ENCODE peak calls at places on chromosomes 4 and X, in five cellular contexts. O is testis, E is uterus, A is pancreas, I is IMR-90. P is an unnamed sample. For H3K4me1 and H3K36me3, the result is how much of the 10 kb centered on the place peaks cover.

GRCh38 chrX:23694606-23695005 is 27.3 kb downstream of the PRDX4 start:
- DNase-seq in O (peak), E (peak), A (no peak), I (peak), P (peak)

GRCh38 chrX:107632291-107632690 is 4.0 kb downstream of the PRPS1 start:
- DNase-seq in O (no peak), E (no peak), A (no peak), I (no peak), P (peak)

GRCh38 chrX:68139791-68140190 is 293.5 kb downstream of the OPHN1 start:
- DNase-seq in O (no peak), E (no peak), A (no peak), I (peak), P (no peak)

GRCh38 chrX:124518888-124519287 is 172.5 kb downstream of the SH2D1A start:
- DNase-seq in O (no peak), E (no peak), A (no peak), I (peak), P (no peak)

GRCh38 chrX:55841962-55842752 is 124.6 kb downstream of the RRAGB start:
- DNase-seq in O (no peak), E (no peak), A (no peak), I (no peak), P (no peak)

GRCh38 chrX:120453985-120454384 is 15.1 kb downstream of the LAMP2 start:
- DNase-seq in O (no peak), E (no peak), A (no peak), I (no peak), P (no peak)

GRCh38 chrX:9164086-9164485 is 130.2 kb upstream of the FAM9B start:
- DNase-seq in O (no peak), E (no peak), A (no peak), I (peak), P (no peak)

GRCh38 chr4:3793545-3793944 is 27.4 kb downstream of the ADRA2C start:
- DNase-seq in O (no peak), E (no peak), A (peak), I (no peak), P (no peak)

GRCh38 chr4:3412257-3413020 is 29.3 kb upstream of the HGFAC start:
- DNase-seq in O (no peak), E (no peak), A (no peak), I (no peak), P (no peak)

GRCh38 chrX:130245441-130245840 is 23.3 kb downstream of the ZNF280C start:
- DNase-seq in O (no peak), E (no peak), A (no peak), I (peak), P (no peak)

GRCh38 chr4:99710681-99711345 is 53.2 kb upstream of the C4orf54 start:
- DNase-seq in O (no peak), E (no peak), A (no peak), I (peak), P (no peak)

GRCh38 chr4:73486497-73486896 is 5.0 kb downstream of the AFM start:
- DNase-seq in O (no peak), E (no peak), A (no peak), I (no peak), P (no peak)

GRCh38 chr4:162920649-162921048 is 246.0 kb downstream of the NAF1 start:
- DNase-seq in O (no peak), E (no peak), A (no peak), I (no peak), P (no peak)

GRCh38 chr4:158912390-158913175 is 143.8 kb downstream of the FNIP2 start:
- DNase-seq in O (no peak), E (no peak), A (no peak), I (peak), P (no peak)

GRCh38 chr4:97892596-97893266 is 250.5 kb downstream of the STPG2 start:
- DNase-seq in O (no peak), E (no peak), A (no peak), I (no peak), P (peak)

DNA sequence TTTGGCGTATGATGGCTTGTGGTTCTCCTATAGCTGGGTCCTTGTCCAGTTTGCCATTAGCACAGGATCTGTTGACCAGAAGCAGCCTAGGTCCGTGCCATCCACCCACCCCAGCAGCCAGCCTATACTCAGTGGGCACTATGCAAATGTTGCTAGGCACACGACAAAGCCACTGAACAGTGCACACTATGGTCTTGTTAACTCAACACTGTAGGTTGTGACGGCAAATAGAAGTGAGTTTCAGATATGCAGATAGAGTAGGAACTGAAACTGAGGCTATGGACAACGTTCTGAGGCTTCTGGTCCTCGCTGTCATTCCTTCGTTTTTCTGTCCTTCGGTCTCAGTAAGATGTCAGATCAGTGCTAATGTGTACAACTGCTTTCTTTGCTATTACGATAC is 541.3 kb upstream of the TENM3 start:
- DNase-seq in O (no peak), E (no peak), A (no peak), I (no peak), P (no peak)
- H3K27ac ChIP-seq in O (no peak), E (no peak), A (no peak), I (no peak), P (no peak)

DNA sequence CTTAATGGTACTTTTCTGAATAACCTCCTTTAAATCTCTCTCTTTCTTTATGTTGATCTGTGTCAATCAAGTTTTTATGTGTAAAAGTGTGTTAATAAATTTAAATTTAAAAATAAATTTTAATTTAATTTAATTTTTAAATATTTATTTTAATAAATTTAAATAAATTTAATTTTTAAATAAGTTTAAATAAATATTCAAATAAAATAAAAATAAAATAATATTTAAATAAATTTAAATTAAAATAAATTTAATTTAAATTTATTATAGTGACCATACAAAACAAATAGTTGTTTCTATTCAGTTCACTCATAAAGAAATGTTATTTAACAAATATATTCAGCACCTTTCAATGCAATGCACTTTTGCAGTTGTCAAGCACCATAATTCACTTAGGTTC is 146.9 kb downstream of the GRID2 start:
- DNase-seq in O (no peak), E (no peak), A (no peak), I (no peak), P (no peak)
- H3K4me1 ChIP-seq in O (under half), E (under half), A (under half), I (under half), P (under half)

GRCh38 chr4:15636818-15637217 is 18.3 kb downstream of the FBXL5 start:
- DNase-seq in O (no peak), E (no peak), A (no peak), I (no peak), P (no peak)
- H3K36me3 ChIP-seq in O (under half), E (under half), A (under half), I (under half), P (half or more)

GRCh38 chr4:70994387-70995099 is 1.1 kb downstream of the DCK start:
- DNase-seq in O (no peak), E (no peak), A (no peak), I (no peak), P (no peak)

GRCh38 chr4:70993181-70994068 is at the start of gene DCK:
- DNase-seq in O (peak), E (peak), A (peak), I (peak), P (peak)

GRCh38 chr4:70994069-70994366 is 569 bp downstream of the DCK start:
- DNase-seq in O (no peak), E (no peak), A (no peak), I (no peak), P (peak)

GRCh38 chr4:70991596-70991995 is 1.9 kb upstream of the DCK start:
- DNase-seq in O (no peak), E (no peak), A (no peak), I (no peak), P (no peak)

DNA sequence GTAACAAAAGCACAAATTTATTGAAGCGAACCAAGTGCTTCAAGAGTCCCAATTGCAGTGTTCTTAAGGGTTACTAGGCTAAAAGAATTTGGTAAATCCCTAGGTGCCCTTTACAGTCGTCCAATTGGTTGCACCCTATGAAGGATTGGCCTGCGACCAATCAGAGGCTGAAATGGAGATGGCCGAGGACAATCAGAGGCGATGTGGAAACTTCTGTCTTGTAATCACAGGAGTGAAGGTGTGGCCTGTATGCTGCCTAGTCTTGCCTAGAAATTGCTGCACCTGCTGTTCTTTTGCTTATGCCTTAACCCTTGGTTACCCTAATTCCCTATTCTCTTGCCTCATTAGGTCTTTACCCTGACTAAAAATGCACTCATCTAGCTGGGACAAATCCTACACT is 1.1 kb upstream of the DCK start:
- DNase-seq in O (no peak), E (no peak), A (no peak), I (no peak), P (peak)
- H3K27ac ChIP-seq in O (no peak), E (peak), A (peak), I (no peak), P (no peak)

GRCh38 chr4:78612398-78613005 is 60.9 kb downstream of the ANXA3 start:
- DNase-seq in O (peak), E (no peak), A (no peak), I (peak), P (peak)

GRCh38 chr4:78616046-78616498 is 64.5 kb downstream of the ANXA3 start:
- DNase-seq in O (no peak), E (no peak), A (no peak), I (peak), P (no peak)

GRCh38 chr4:78610546-78611214 is 59.1 kb downstream of the ANXA3 start:
- DNase-seq in O (no peak), E (no peak), A (no peak), I (peak), P (no peak)

GRCh38 chr4:78611215-78611558 is 59.6 kb downstream of the ANXA3 start:
- DNase-seq in O (no peak), E (no peak), A (no peak), I (no peak), P (no peak)

DNA sequence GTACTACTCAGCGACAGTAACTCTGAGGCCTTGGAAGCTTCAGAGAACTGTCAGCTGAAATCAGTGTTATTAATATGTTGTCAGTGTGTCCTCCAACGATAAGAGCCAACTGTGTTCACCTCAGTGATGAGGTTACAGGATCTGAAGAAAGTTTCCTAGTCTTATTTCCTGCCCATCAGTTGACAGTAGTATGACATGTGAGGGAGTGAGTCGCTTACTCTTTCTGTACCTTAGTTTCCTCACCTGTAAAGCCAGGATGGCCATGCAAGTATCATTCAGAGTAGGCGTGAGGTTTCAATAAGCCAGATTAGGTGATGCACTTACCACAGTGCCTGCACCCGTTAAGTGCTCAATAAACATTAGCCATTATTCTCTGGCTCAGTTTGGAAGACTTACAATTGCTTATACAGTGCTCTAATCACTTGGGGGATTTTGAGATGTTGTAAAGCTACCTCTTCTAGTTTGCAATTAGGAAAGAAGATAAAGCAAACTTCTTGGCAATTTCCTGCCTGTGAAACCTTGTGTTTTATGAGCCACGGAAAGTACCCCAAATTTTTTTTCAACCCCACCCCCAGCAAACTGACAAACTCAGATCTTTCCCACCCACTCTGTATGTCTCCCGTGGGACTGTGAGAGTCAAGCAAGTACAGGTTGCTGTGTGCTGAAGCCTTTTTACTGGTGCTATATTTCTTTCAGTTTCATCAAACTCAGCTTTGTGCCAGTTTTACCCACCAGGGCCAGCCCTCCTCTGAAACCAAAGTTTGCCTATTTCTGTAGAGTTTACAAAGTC is 62.1 kb downstream of the ANXA3 start:
- DNase-seq in O (no peak), E (no peak), A (no peak), I (no peak), P (no peak)
- H3K4me1 ChIP-seq in O (under half), E (under half), A (under half), I (under half), P (under half)

GRCh38 chrX:72269671-72270251 is 7.3 kb downstream of the RPS4X start:
- DNase-seq in O (no peak), E (no peak), A (no peak), I (peak), P (no peak)
- H3K36me3 ChIP-seq in O (under half), E (under half), A (under half), I (half or more), P (half or more)

GRCh38 chr4:42750091-42750490 is 93.2 kb upstream of the ATP8A1 start:
- DNase-seq in O (peak), E (no peak), A (no peak), I (no peak), P (no peak)

DNA sequence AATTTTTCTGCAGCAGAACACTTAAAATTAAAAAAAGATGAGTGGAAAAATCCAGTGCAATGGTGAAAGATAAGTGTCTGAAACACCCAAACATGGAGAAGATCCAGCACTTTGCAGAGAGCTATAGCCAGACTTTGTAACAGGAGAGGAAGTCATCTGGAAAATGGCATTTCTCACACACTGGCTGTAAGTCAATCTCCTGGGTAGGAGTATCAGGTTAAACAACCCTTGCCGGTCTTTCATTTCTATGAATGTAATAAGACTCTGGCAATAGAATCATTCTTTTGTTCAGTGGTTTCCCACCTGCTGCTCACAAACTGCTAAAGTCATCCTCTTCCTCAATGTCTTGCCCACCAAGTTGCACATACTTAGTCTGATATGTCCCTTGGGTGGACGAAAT is 93.9 kb upstream of the ATP8A1 start:
- DNase-seq in O (no peak), E (no peak), A (no peak), I (no peak), P (no peak)
- H3K27ac ChIP-seq in O (no peak), E (no peak), A (no peak), I (no peak), P (no peak)

GRCh38 chr4:147862043-147862692 is 130.3 kb downstream of the ARHGAP10 start:
- DNase-seq in O (no peak), E (no peak), A (peak), I (no peak), P (no peak)
- H3K4me1 ChIP-seq in O (half or more), E (under half), A (under half), I (under half), P (under half)

GRCh38 chr4:146192060-146192459 is 16.5 kb downstream of the LSM6 start:
- DNase-seq in O (peak), E (no peak), A (no peak), I (no peak), P (no peak)
- H3K36me3 ChIP-seq in O (under half), E (under half), A (under half), I (under half), P (under half)

GRCh38 chr4:173478136-173478860 is 51.7 kb downstream of the HAND2 start:
- DNase-seq in O (no peak), E (no peak), A (no peak), I (peak), P (no peak)
- H3K27ac ChIP-seq in O (no peak), E (peak), A (no peak), I (peak), P (no peak)

P was measured in SJCRH30.